ENCODE peak calls at places on chromosomes 4 and X, in six cellular contexts. One of them, this sample, is unnamed.

GRCh38 chr4:89307446-89308160 is at the start of gene GPRIN3:
- DNase-seq in HS-27A: no peak
- DNase-seq in GM13977: peak
- DNase-seq in AG08396: peak
- DNase-seq in NCI-H510A treated with DMSO at 0.1 percent for 48 hours: peak
- DNase-seq in glomerular endothelial cell: no peak
- DNase-seq in this sample: peak

GRCh38 chr4:156779046-156779445 is 192.6 kb downstream of the PDGFC start:
- DNase-seq in GM13977: no peak
- DNase-seq in NCI-H510A treated with DMSO at 0.1 percent for 48 hours: no peak
- DNase-seq in glomerular endothelial cell: no peak
- DNase-seq in HS-27A: peak
- DNase-seq in AG08396: no peak
- DNase-seq in this sample: no peak

GRCh38 chrX:108443065-108443464 is 3.4 kb downstream of the COL4A5 start:
- DNase-seq in AG08396: no peak
- DNase-seq in glomerular endothelial cell: no peak
- DNase-seq in NCI-H510A treated with DMSO at 0.1 percent for 48 hours: no peak
- DNase-seq in HS-27A: no peak
- DNase-seq in GM13977: no peak
- DNase-seq in this sample: no peak

GRCh38 chr4:37958932-37959331 is 1.3 kb upstream of the PTTG2 start:
- DNase-seq in HS-27A: no peak
- DNase-seq in NCI-H510A treated with DMSO at 0.1 percent for 48 hours: no peak
- DNase-seq in GM13977: no peak
- DNase-seq in glomerular endothelial cell: no peak
- DNase-seq in AG08396: no peak
- DNase-seq in this sample: no peak

GRCh38 chr4:80053140-80053910 is 19.7 kb downstream of the ANTXR2 start:
- DNase-seq in HS-27A: no peak
- DNase-seq in NCI-H510A treated with DMSO at 0.1 percent for 48 hours: no peak
- DNase-seq in glomerular endothelial cell: no peak
- DNase-seq in AG08396: no peak
- DNase-seq in GM13977: no peak
- DNase-seq in this sample: no peak

GRCh38 chr4:100075056-100075455 is 115.2 kb downstream of the DDIT4L start:
- DNase-seq in glomerular endothelial cell: no peak
- DNase-seq in GM13977: no peak
- DNase-seq in NCI-H510A treated with DMSO at 0.1 percent for 48 hours: no peak
- DNase-seq in HS-27A: no peak
- DNase-seq in AG08396: no peak
- DNase-seq in this sample: no peak

GRCh38 chr4:113289736-113290135 is 240.3 kb downstream of the ANK2 start:
- DNase-seq in HS-27A: peak
- DNase-seq in NCI-H510A treated with DMSO at 0.1 percent for 48 hours: no peak
- DNase-seq in AG08396: no peak
- DNase-seq in GM13977: no peak
- DNase-seq in glomerular endothelial cell: no peak
- DNase-seq in this sample: peak

GRCh38 chr4:76696109-76696508 is 201.8 kb downstream of the SOWAHB start:
- DNase-seq in AG08396: peak
- DNase-seq in NCI-H510A treated with DMSO at 0.1 percent for 48 hours: peak
- DNase-seq in HS-27A: no peak
- DNase-seq in GM13977: no peak
- DNase-seq in glomerular endothelial cell: no peak
- DNase-seq in this sample: peak

GRCh38 chr4:147994076-147994475 is 262.2 kb downstream of the ARHGAP10 start:
- DNase-seq in glomerular endothelial cell: no peak
- DNase-seq in GM13977: no peak
- DNase-seq in HS-27A: no peak
- DNase-seq in NCI-H510A treated with DMSO at 0.1 percent for 48 hours: no peak
- DNase-seq in AG08396: no peak
- DNase-seq in this sample: no peak

GRCh38 chrX:118189628-118190027 is 73.0 kb upstream of the KLHL13 start:
- DNase-seq in HS-27A: no peak
- DNase-seq in AG08396: no peak
- DNase-seq in glomerular endothelial cell: no peak
- DNase-seq in GM13977: no peak
- DNase-seq in NCI-H510A treated with DMSO at 0.1 percent for 48 hours: peak
- DNase-seq in this sample: no peak

GRCh38 chr4:77818077-77818666 is 996 bp downstream of the CNOT6L start:
- DNase-seq in glomerular endothelial cell: no peak
- DNase-seq in HS-27A: peak
- DNase-seq in NCI-H510A treated with DMSO at 0.1 percent for 48 hours: peak
- DNase-seq in GM13977: peak
- DNase-seq in AG08396: peak
- DNase-seq in this sample: peak

GRCh38 chr4:15771419-15772058 is 6.6 kb upstream of the CD38 start:
- DNase-seq in GM13977: no peak
- DNase-seq in HS-27A: no peak
- DNase-seq in glomerular endothelial cell: no peak
- DNase-seq in NCI-H510A treated with DMSO at 0.1 percent for 48 hours: no peak
- DNase-seq in AG08396: no peak
- DNase-seq in this sample: no peak

GRCh38 chr4:24770111-24770584 is 25.2 kb upstream of the SOD3 start:
- DNase-seq in glomerular endothelial cell: peak
- DNase-seq in GM13977: peak
- DNase-seq in AG08396: peak
- DNase-seq in NCI-H510A treated with DMSO at 0.1 percent for 48 hours: no peak
- DNase-seq in HS-27A: peak
- DNase-seq in this sample: peak

GRCh38 chrX:104255465-104255864 is 732 bp upstream of the ESX1 start:
- DNase-seq in HS-27A: no peak
- DNase-seq in glomerular endothelial cell: no peak
- DNase-seq in AG08396: no peak
- DNase-seq in NCI-H510A treated with DMSO at 0.1 percent for 48 hours: no peak
- DNase-seq in GM13977: no peak
- DNase-seq in this sample: no peak

GRCh38 chr4:90118547-90119211 is 8.5 kb upstream of the CCSER1 start:
- DNase-seq in AG08396: no peak
- DNase-seq in NCI-H510A treated with DMSO at 0.1 percent for 48 hours: no peak
- DNase-seq in GM13977: no peak
- DNase-seq in HS-27A: no peak
- DNase-seq in glomerular endothelial cell: no peak
- DNase-seq in this sample: no peak

GRCh38 chr4:31059753-31060522 is 339.8 kb downstream of the PCDH7 start:
- DNase-seq in NCI-H510A treated with DMSO at 0.1 percent for 48 hours: no peak
- DNase-seq in glomerular endothelial cell: no peak
- DNase-seq in GM13977: no peak
- DNase-seq in HS-27A: no peak
- DNase-seq in AG08396: no peak
- DNase-seq in this sample: no peak

GRCh38 chr4:48483777-48484493 is 792 bp downstream of the SLC10A4 start:
- DNase-seq in GM13977: no peak
- DNase-seq in HS-27A: no peak
- DNase-seq in glomerular endothelial cell: no peak
- DNase-seq in AG08396: no peak
- DNase-seq in NCI-H510A treated with DMSO at 0.1 percent for 48 hours: no peak
- DNase-seq in this sample: peak

GRCh38 chr4:97911236-97911906 is 231.9 kb downstream of the STPG2 start:
- DNase-seq in AG08396: no peak
- DNase-seq in glomerular endothelial cell: no peak
- DNase-seq in GM13977: no peak
- DNase-seq in HS-27A: no peak
- DNase-seq in NCI-H510A treated with DMSO at 0.1 percent for 48 hours: no peak
- DNase-seq in this sample: no peak

GRCh38 chr4:76744253-76744921 is 153.6 kb downstream of the SOWAHB start:
- DNase-seq in AG08396: peak
- DNase-seq in GM13977: no peak
- DNase-seq in NCI-H510A treated with DMSO at 0.1 percent for 48 hours: no peak
- DNase-seq in glomerular endothelial cell: no peak
- DNase-seq in HS-27A: no peak
- DNase-seq in this sample: peak

GRCh38 chrX:46044486-46044885 is 500.7 kb downstream of the ZNF674 start:
- DNase-seq in AG08396: no peak
- DNase-seq in glomerular endothelial cell: no peak
- DNase-seq in NCI-H510A treated with DMSO at 0.1 percent for 48 hours: no peak
- DNase-seq in HS-27A: no peak
- DNase-seq in GM13977: no peak
- DNase-seq in this sample: no peak

GRCh38 chrX:70454441-70455365 is 10.1 kb downstream of the DLG3 start:
- DNase-seq in GM13977: peak
- DNase-seq in HS-27A: no peak
- DNase-seq in NCI-H510A treated with DMSO at 0.1 percent for 48 hours: peak
- DNase-seq in glomerular endothelial cell: no peak
- DNase-seq in AG08396: peak
- DNase-seq in this sample: peak

GRCh38 chr4:102546635-102547034 is 45.5 kb downstream of the NFKB1 start:
- DNase-seq in HS-27A: no peak
- DNase-seq in glomerular endothelial cell: no peak
- DNase-seq in AG08396: no peak
- DNase-seq in GM13977: no peak
- DNase-seq in NCI-H510A treated with DMSO at 0.1 percent for 48 hours: no peak
- DNase-seq in this sample: no peak